ENCODE peak calls at places on chromosomes 6 and 20, in nine cellular contexts. One of them, this sample, is unnamed.

GRCh38 chr6:32843321-32843978 is 397 bp downstream of the PSMB8 start:
- DNase-seq in esophagus squamous epithelium: no peak
- DNase-seq in fibroblast of lung: peak; percentile 17
- DNase-seq in Panc1: no peak
- DNase-seq in gastrocnemius medialis: no peak
- DNase-seq in right atrium auricular region: no peak
- DNase-seq in DND-41: no peak
- DNase-seq in neural progenitor cell: no peak
- DNase-seq in GM23338: no peak
- DNase-seq in this sample: peak; percentile 47

GRCh38 chr6:11318835-11319813 is 86.7 kb upstream of the NEDD9 start:
- DNase-seq in GM23338: no peak
- DNase-seq in right atrium auricular region: no peak
- DNase-seq in gastrocnemius medialis: no peak
- DNase-seq in Panc1: no peak
- DNase-seq in esophagus squamous epithelium: no peak
- DNase-seq in fibroblast of lung: no peak
- DNase-seq in DND-41: no peak
- DNase-seq in neural progenitor cell: no peak
- DNase-seq in this sample: no peak

GRCh38 chr6:139144490-139145085 is 9.7 kb downstream of the HECA start:
- DNase-seq in GM23338: no peak
- DNase-seq in Panc1: no peak
- DNase-seq in right atrium auricular region: no peak
- DNase-seq in esophagus squamous epithelium: no peak
- DNase-seq in neural progenitor cell: no peak
- DNase-seq in DND-41: no peak
- DNase-seq in gastrocnemius medialis: no peak
- DNase-seq in fibroblast of lung: no peak
- DNase-seq in this sample: no peak

GRCh38 chr6:46269447-46270229 is 98.9 kb upstream of the ENPP5 start:
- DNase-seq in DND-41: no peak
- DNase-seq in neural progenitor cell: no peak
- DNase-seq in right atrium auricular region: peak; percentile 63
- DNase-seq in gastrocnemius medialis: peak; percentile 31
- DNase-seq in fibroblast of lung: peak; percentile 2
- DNase-seq in esophagus squamous epithelium: no peak
- DNase-seq in GM23338: no peak
- DNase-seq in Panc1: no peak
- DNase-seq in this sample: peak; percentile 76

GRCh38 chr20:1473244-1473635 is 6.6 kb upstream of the NSFL1C start:
- DNase-seq in DND-41: no peak
- DNase-seq in gastrocnemius medialis: no peak
- DNase-seq in GM23338: no peak
- DNase-seq in neural progenitor cell: no peak
- DNase-seq in Panc1: no peak
- DNase-seq in esophagus squamous epithelium: no peak
- DNase-seq in fibroblast of lung: no peak
- DNase-seq in right atrium auricular region: no peak
- DNase-seq in this sample: no peak

GRCh38 chr6:3176562-3177355 is 19.4 kb upstream of the TUBB2A start:
- DNase-seq in DND-41: peak; percentile 28
- DNase-seq in Panc1: peak; percentile 71
- DNase-seq in neural progenitor cell: no peak
- DNase-seq in gastrocnemius medialis: peak; percentile 38
- DNase-seq in GM23338: no peak
- DNase-seq in fibroblast of lung: peak; percentile 93
- DNase-seq in esophagus squamous epithelium: no peak
- DNase-seq in right atrium auricular region: peak; percentile 71
- DNase-seq in this sample: no peak

GRCh38 chr20:998431-998830 is 3.7 kb downstream of the RSPO4 start:
- DNase-seq in Panc1: no peak
- DNase-seq in DND-41: no peak
- DNase-seq in GM23338: no peak
- DNase-seq in right atrium auricular region: no peak
- DNase-seq in esophagus squamous epithelium: no peak
- DNase-seq in neural progenitor cell: no peak
- DNase-seq in fibroblast of lung: no peak
- DNase-seq in gastrocnemius medialis: no peak
- DNase-seq in this sample: no peak

GRCh38 chr6:35072051-35072697 is 69.0 kb downstream of the TCP11 start:
- DNase-seq in fibroblast of lung: no peak
- DNase-seq in DND-41: no peak
- DNase-seq in neural progenitor cell: no peak
- DNase-seq in GM23338: no peak
- DNase-seq in right atrium auricular region: no peak
- DNase-seq in esophagus squamous epithelium: no peak
- DNase-seq in gastrocnemius medialis: no peak
- DNase-seq in Panc1: no peak
- DNase-seq in this sample: peak; percentile 28

GRCh38 chr20:47351643-47352331 is 4.7 kb downstream of the ZMYND8 start:
- DNase-seq in esophagus squamous epithelium: no peak
- DNase-seq in Panc1: no peak
- DNase-seq in neural progenitor cell: peak; percentile 60
- DNase-seq in GM23338: peak; percentile 81
- DNase-seq in right atrium auricular region: no peak
- DNase-seq in DND-41: no peak
- DNase-seq in gastrocnemius medialis: no peak
- DNase-seq in fibroblast of lung: no peak
- DNase-seq in this sample: no peak

GRCh38 chr6:163830641-163831040 is 416.1 kb downstream of the QKI start:
- DNase-seq in DND-41: no peak
- DNase-seq in neural progenitor cell: no peak
- DNase-seq in GM23338: no peak
- DNase-seq in fibroblast of lung: no peak
- DNase-seq in Panc1: no peak
- DNase-seq in right atrium auricular region: no peak
- DNase-seq in esophagus squamous epithelium: no peak
- DNase-seq in gastrocnemius medialis: no peak
- DNase-seq in this sample: no peak

GRCh38 chr6:119348308-119349040 is 1.1 kb downstream of the MAN1A1 start:
- DNase-seq in Panc1: no peak
- DNase-seq in right atrium auricular region: no peak
- DNase-seq in DND-41: peak; percentile 26
- DNase-seq in GM23338: peak; percentile 66
- DNase-seq in gastrocnemius medialis: no peak
- DNase-seq in fibroblast of lung: no peak
- DNase-seq in neural progenitor cell: peak; percentile 71
- DNase-seq in esophagus squamous epithelium: no peak
- DNase-seq in this sample: peak; percentile 34

GRCh38 chr20:46021361-46022359 is 7.4 kb upstream of the SLC12A5 start:
- DNase-seq in GM23338: peak; percentile 97
- DNase-seq in Panc1: no peak
- DNase-seq in esophagus squamous epithelium: no peak
- DNase-seq in DND-41: peak; percentile 81
- DNase-seq in fibroblast of lung: no peak
- DNase-seq in right atrium auricular region: no peak
- DNase-seq in neural progenitor cell: peak; percentile 96
- DNase-seq in gastrocnemius medialis: no peak
- DNase-seq in this sample: no peak
- H3K4me3 ChIP-seq in GM23338: peak overlapping the region; percentile 83
- H3K4me3 ChIP-seq in Panc1: peak overlapping the region; percentile 72
- H3K4me3 ChIP-seq in esophagus squamous epithelium: peak overlapping the region; percentile 64
- H3K4me3 ChIP-seq in DND-41: peak overlapping the region; percentile 56
- H3K4me3 ChIP-seq in fibroblast of lung: peak overlapping the region; percentile 48
- H3K4me3 ChIP-seq in right atrium auricular region: peak overlapping the region; percentile 45
- H3K4me3 ChIP-seq in neural progenitor cell: peak overlapping the region; percentile 59
- H3K4me3 ChIP-seq in gastrocnemius medialis: peak overlapping the region; percentile 45
- H3K4me3 ChIP-seq in this sample: no peak overlapping the region

GRCh38 chr6:127185410-127185809 is 66.9 kb downstream of the RSPO3 start:
- DNase-seq in GM23338: no peak
- DNase-seq in fibroblast of lung: no peak
- DNase-seq in DND-41: no peak
- DNase-seq in Panc1: no peak
- DNase-seq in neural progenitor cell: no peak
- DNase-seq in right atrium auricular region: no peak
- DNase-seq in esophagus squamous epithelium: no peak
- DNase-seq in gastrocnemius medialis: no peak
- DNase-seq in this sample: no peak

GRCh38 chr6:127182501-127182900 is 64.0 kb downstream of the RSPO3 start:
- DNase-seq in neural progenitor cell: no peak
- DNase-seq in gastrocnemius medialis: no peak
- DNase-seq in GM23338: no peak
- DNase-seq in right atrium auricular region: no peak
- DNase-seq in fibroblast of lung: peak; percentile 48
- DNase-seq in DND-41: no peak
- DNase-seq in esophagus squamous epithelium: no peak
- DNase-seq in Panc1: no peak
- DNase-seq in this sample: no peak

GRCh38 chr6:127188752-127189151 is 70.3 kb downstream of the RSPO3 start:
- DNase-seq in gastrocnemius medialis: no peak
- DNase-seq in Panc1: no peak
- DNase-seq in neural progenitor cell: no peak
- DNase-seq in right atrium auricular region: no peak
- DNase-seq in fibroblast of lung: no peak
- DNase-seq in DND-41: no peak
- DNase-seq in GM23338: no peak
- DNase-seq in esophagus squamous epithelium: no peak
- DNase-seq in this sample: no peak

GRCh38 chr6:127190552-127190951 is 72.1 kb downstream of the RSPO3 start:
- DNase-seq in gastrocnemius medialis: no peak
- DNase-seq in right atrium auricular region: no peak
- DNase-seq in GM23338: peak; percentile 52
- DNase-seq in Panc1: no peak
- DNase-seq in esophagus squamous epithelium: no peak
- DNase-seq in neural progenitor cell: peak; percentile 36
- DNase-seq in DND-41: no peak
- DNase-seq in fibroblast of lung: peak; percentile 78
- DNase-seq in this sample: no peak

GRCh38 chr6:127186889-127187288 is 68.4 kb downstream of the RSPO3 start:
- DNase-seq in DND-41: peak; percentile 49
- DNase-seq in esophagus squamous epithelium: peak; percentile 4
- DNase-seq in fibroblast of lung: no peak
- DNase-seq in right atrium auricular region: peak; percentile 80
- DNase-seq in Panc1: peak; percentile 18
- DNase-seq in neural progenitor cell: peak; percentile 57
- DNase-seq in GM23338: peak; percentile 71
- DNase-seq in gastrocnemius medialis: peak; percentile 58
- DNase-seq in this sample: peak; percentile 13
- TF ChIP-seq CTCF in DND-41: peak; percentile 60
- TF ChIP-seq CTCF in esophagus squamous epithelium: peak; percentile 31
- TF ChIP-seq CTCF in fibroblast of lung: peak; percentile 24
- TF ChIP-seq CTCF in right atrium auricular region: peak; percentile 51
- TF ChIP-seq CTCF in Panc1: peak; percentile 86
- TF ChIP-seq CTCF in neural progenitor cell: peak; percentile 85
- TF ChIP-seq CTCF in GM23338: peak; percentile 84
- TF ChIP-seq CTCF in gastrocnemius medialis: peak; percentile 29
- TF ChIP-seq CTCF in this sample: peak; percentile 25

DNA sequence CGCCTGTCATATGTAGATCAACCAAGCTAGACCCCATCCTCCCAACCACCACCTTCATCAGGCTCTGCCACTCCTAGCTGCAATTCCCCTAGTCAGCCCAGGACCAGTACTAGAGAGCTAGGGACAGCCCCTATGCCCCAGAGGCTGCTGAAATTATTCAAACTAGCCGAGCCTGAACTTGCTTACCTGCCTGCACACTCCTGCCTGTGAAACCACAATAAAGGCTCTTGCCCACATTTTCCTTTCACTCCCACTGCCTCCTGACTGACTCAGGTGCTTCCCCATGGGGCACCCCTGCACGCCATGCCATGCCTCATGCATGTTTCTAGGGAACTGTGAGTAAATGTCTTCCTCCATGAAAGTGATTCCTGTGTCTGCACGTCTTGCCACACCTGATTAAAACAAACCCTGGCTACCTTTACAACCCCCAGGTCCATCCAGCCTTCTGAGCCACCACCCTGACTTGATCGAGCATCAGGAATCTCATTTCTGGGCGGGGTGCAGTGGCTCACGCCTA is 66.5 kb upstream of the IER3 start:
- DNase-seq in esophagus squamous epithelium: no peak
- DNase-seq in DND-41: no peak
- DNase-seq in Panc1: no peak
- DNase-seq in neural progenitor cell: no peak
- DNase-seq in GM23338: peak; percentile 52
- DNase-seq in gastrocnemius medialis: no peak
- DNase-seq in fibroblast of lung: no peak
- DNase-seq in right atrium auricular region: no peak
- DNase-seq in this sample: no peak
- H3K27ac ChIP-seq in esophagus squamous epithelium: no peak overlapping the region
- H3K27ac ChIP-seq in DND-41: no peak overlapping the region
- H3K27ac ChIP-seq in Panc1: peak overlapping the region; percentile 1
- H3K27ac ChIP-seq in neural progenitor cell: no peak overlapping the region
- H3K27ac ChIP-seq in GM23338: no peak overlapping the region
- H3K27ac ChIP-seq in gastrocnemius medialis: no peak overlapping the region
- H3K27ac ChIP-seq in fibroblast of lung: no peak overlapping the region
- H3K27ac ChIP-seq in right atrium auricular region: no peak overlapping the region
- H3K27ac ChIP-seq in this sample: no peak overlapping the region

DNA sequence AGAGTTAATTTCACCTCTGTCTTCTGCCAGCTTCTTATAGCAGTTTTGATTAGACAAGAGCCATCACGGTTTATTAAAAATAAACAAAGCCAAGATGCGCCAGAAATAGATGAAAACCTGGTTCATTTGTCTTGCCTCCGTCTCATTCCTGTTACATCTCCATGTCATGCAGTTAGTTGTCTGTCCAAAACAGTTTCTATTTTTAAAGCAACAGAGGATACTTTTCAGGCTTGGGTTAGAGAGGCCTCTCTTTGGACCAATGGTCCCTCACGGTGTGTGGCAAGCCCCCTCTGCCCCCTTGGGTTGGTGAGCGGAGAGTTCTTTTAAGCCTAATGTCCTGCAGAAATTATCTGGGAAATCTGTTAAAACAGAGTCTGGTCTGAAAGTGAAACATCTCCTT is 64.3 kb downstream of the ZDHHC14 start:
- DNase-seq in right atrium auricular region: no peak
- DNase-seq in Panc1: no peak
- DNase-seq in neural progenitor cell: no peak
- DNase-seq in DND-41: no peak
- DNase-seq in esophagus squamous epithelium: no peak
- DNase-seq in fibroblast of lung: no peak
- DNase-seq in GM23338: no peak
- DNase-seq in gastrocnemius medialis: no peak
- DNase-seq in this sample: no peak
- H3K4me3 ChIP-seq in right atrium auricular region: no peak overlapping the region
- H3K4me3 ChIP-seq in Panc1: no peak overlapping the region
- H3K4me3 ChIP-seq in neural progenitor cell: no peak overlapping the region
- H3K4me3 ChIP-seq in DND-41: no peak overlapping the region
- H3K4me3 ChIP-seq in esophagus squamous epithelium: no peak overlapping the region
- H3K4me3 ChIP-seq in fibroblast of lung: peak overlapping the region; percentile 15
- H3K4me3 ChIP-seq in GM23338: no peak overlapping the region
- H3K4me3 ChIP-seq in gastrocnemius medialis: no peak overlapping the region
- H3K4me3 ChIP-seq in this sample: no peak overlapping the region